ENCODE peak calls at places on chromosome 2, in seven cellular contexts. W is omental fat pad; Q is stomach; J is occipital lobe; C is activated gamma-delta T cell treated with Interleukin-2 at 50 U/mL for 16 hours; A is neural crest cell; Y is stimulated activated naive CD8-positive, alpha-beta T cell treated with anti-CD3 and anti-CD28 coated beads, Interleukin-15, amount 100 ng/mL, for 72 hours. K is an unnamed sample.

GRCh38 chr2:11286749-11287148 is 57.7 kb downstream of the ROCK2 start:
- DNase-seq in A (no peak), Y (no peak), W (no peak), Q (no peak), C (no peak), J (no peak), K (no peak)

GRCh38 chr2:774436-774835 is 97.2 kb upstream of the TMEM18 start:
- DNase-seq in J (no peak), Q (no peak), W (no peak), A (no peak), C (no peak), Y (no peak), K (no peak)

GRCh38 chr2:161547130-161547529 is 77.1 kb upstream of the SLC4A10 start:
- DNase-seq in J (no peak), Y (no peak), W (no peak), C (no peak), Q (no peak), A (no peak), K (no peak)

GRCh38 chr2:213545964-213546363 is 261.7 kb downstream of the SPAG16 start:
- DNase-seq in A (no peak), J (no peak), Q (no peak), W (no peak), Y (no peak), C (no peak), K (no peak)

GRCh38 chr2:149348291-149348690 is 17.9 kb downstream of the LYPD6 start:
- DNase-seq in W (no peak), Q (no peak), C (no peak), Y (no peak), A (no peak), J (no peak), K (no peak)

GRCh38 chr2:149885468-149885867 is 297.9 kb upstream of the MMADHC start:
- DNase-seq in J (no peak), Y (no peak), W (no peak), A (no peak), C (no peak), Q (no peak), K (no peak)

GRCh38 chr2:220228310-220229006 is 601.0 kb downstream of the SLC4A3 start:
- DNase-seq in Q (no peak), Y (no peak), J (no peak), W (no peak), C (no peak), A (no peak), K (no peak)

GRCh38 chr2:121804340-121804739 is 48.9 kb downstream of the TSN start:
- DNase-seq in Q (no peak), C (no peak), J (no peak), Y (no peak), W (no peak), A (no peak), K (no peak)

GRCh38 chr2:169185711-169186110 is 116.3 kb downstream of the DHRS9 start:
- DNase-seq in J (no peak), Q (no peak), A (no peak), C (no peak), Y (no peak), W (no peak), K (peak; percentile 8)

GRCh38 chr2:134235771-134236170 is 18.1 kb upstream of the MGAT5 start:
- DNase-seq in J (no peak), W (no peak), A (no peak), Y (no peak), C (no peak), Q (no peak), K (no peak)

GRCh38 chr2:241945803-241946202 is 76.3 kb downstream of the RTP5 start:
- DNase-seq in J (no peak), Y (no peak), A (no peak), C (no peak), Q (no peak), W (no peak), K (no peak)

GRCh38 chr2:144377929-144378328 is 142.0 kb downstream of the ZEB2 start:
- DNase-seq in W (no peak), Q (no peak), C (no peak), J (no peak), Y (no peak), A (no peak), K (no peak)

GRCh38 chr2:75153221-75153620 is 46.1 kb downstream of the TACR1 start:
- DNase-seq in A (no peak), W (no peak), Y (no peak), C (no peak), J (no peak), Q (no peak), K (no peak)

GRCh38 chr2:72148391-72148974 is 821 bp upstream of the CYP26B1 start:
- DNase-seq in W (no peak), C (no peak), J (no peak), Y (no peak), Q (peak; percentile 25), A (no peak), K (no peak)

GRCh38 chr2:174329157-174329715 is 5.5 kb upstream of the SP9 start:
- DNase-seq in Y (no peak), C (no peak), W (no peak), Q (no peak), A (no peak), J (no peak), K (no peak)

GRCh38 chr2:118750959-118751565 is 96.4 kb downstream of the EN1 start:
- DNase-seq in Q (no peak), W (no peak), J (no peak), A (no peak), Y (no peak), C (no peak), K (no peak)

GRCh38 chr2:118221952-118222594 is 133.8 kb downstream of the INSIG2 start:
- DNase-seq in C (peak; percentile 14), W (no peak), Y (peak; percentile 30), J (no peak), Q (peak; percentile 34), A (peak; percentile 45), K (peak; percentile 26)

GRCh38 chr2:74554821-74555531 is 456 bp downstream of the DOK1 start:
- DNase-seq in Q (peak; percentile 66), C (peak; percentile 27), J (no peak), Y (peak; percentile 40), W (no peak), A (peak; percentile 49), K (no peak)

GRCh38 chr2:28393115-28393836 is 618 bp downstream of the FOSL2 start:
- DNase-seq in C (peak; percentile 40), W (no peak), Q (peak; percentile 69), A (peak; percentile 31), J (no peak), Y (peak; percentile 67), K (no peak)

GRCh38 chr2:7009207-7009911 is 92.1 kb downstream of the RNF144A start:
- DNase-seq in W (no peak), J (no peak), Q (no peak), Y (no peak), C (no peak), A (no peak), K (no peak)

GRCh38 chr2:112821142-112821541 is 15.4 kb downstream of the IL1B start:
- DNase-seq in C (no peak), Q (no peak), Y (peak; percentile 59), A (no peak), J (no peak), W (no peak), K (no peak)